ENCODE peak calls at places on chromosomes 6 and 20, in ten cellular contexts. One of them, this sample, is unnamed.

GRCh38 chr6:136669299-136669699 is 119.1 kb upstream of the MAP7 start:
- DNase-seq in H1: no peak
- DNase-seq in pancreas: no peak
- DNase-seq in left ventricle myocardium inferior: no peak
- DNase-seq in Calu3: peak; percentile 11
- DNase-seq in ovary: no peak
- DNase-seq in RWPE1: peak; percentile 64
- DNase-seq in heart left ventricle: no peak
- DNase-seq in choroid plexus epithelial cell: peak; percentile 98
- DNase-seq in endodermal cell: no peak
- DNase-seq in this sample: no peak

GRCh38 chr20:33657704-33658095 is 4.4 kb upstream of the C20orf144 start:
- DNase-seq in H1: no peak
- DNase-seq in pancreas: no peak
- DNase-seq in left ventricle myocardium inferior: peak; percentile 9
- DNase-seq in Calu3: no peak
- DNase-seq in ovary: peak; percentile 48
- DNase-seq in RWPE1: no peak
- DNase-seq in heart left ventricle: no peak
- DNase-seq in choroid plexus epithelial cell: no peak
- DNase-seq in endodermal cell: no peak
- DNase-seq in this sample: no peak

GRCh38 chr6:113920663-113921267 is 50.2 kb downstream of the HDAC2 start:
- DNase-seq in H1: no peak
- DNase-seq in pancreas: no peak
- DNase-seq in left ventricle myocardium inferior: no peak
- DNase-seq in Calu3: no peak
- DNase-seq in ovary: no peak
- DNase-seq in RWPE1: no peak
- DNase-seq in heart left ventricle: no peak
- DNase-seq in choroid plexus epithelial cell: no peak
- DNase-seq in endodermal cell: no peak
- DNase-seq in this sample: no peak

GRCh38 chr6:170040906-170041305 is 250.0 kb downstream of the DLL1 start:
- DNase-seq in H1: no peak
- DNase-seq in pancreas: no peak
- DNase-seq in left ventricle myocardium inferior: no peak
- DNase-seq in Calu3: no peak
- DNase-seq in ovary: peak; percentile 0
- DNase-seq in RWPE1: no peak
- DNase-seq in heart left ventricle: no peak
- DNase-seq in choroid plexus epithelial cell: no peak
- DNase-seq in endodermal cell: no peak
- DNase-seq in this sample: no peak

GRCh38 chr6:159180001-159180400 is 10.8 kb downstream of the FNDC1 start:
- DNase-seq in H1: no peak
- DNase-seq in pancreas: no peak
- DNase-seq in left ventricle myocardium inferior: no peak
- DNase-seq in Calu3: no peak
- DNase-seq in ovary: no peak
- DNase-seq in RWPE1: no peak
- DNase-seq in heart left ventricle: no peak
- DNase-seq in choroid plexus epithelial cell: no peak
- DNase-seq in endodermal cell: no peak
- DNase-seq in this sample: no peak

GRCh38 chr6:30743099-30744053 is 889 bp upstream of the FLOT1 start:
- DNase-seq in H1: no peak
- DNase-seq in pancreas: peak; percentile 60
- DNase-seq in left ventricle myocardium inferior: no peak
- DNase-seq in Calu3: no peak
- DNase-seq in ovary: no peak
- DNase-seq in RWPE1: no peak
- DNase-seq in heart left ventricle: peak; percentile 45
- DNase-seq in choroid plexus epithelial cell: peak; percentile 47
- DNase-seq in endodermal cell: no peak
- DNase-seq in this sample: no peak

GRCh38 chr6:45209762-45210161 is 118.4 kb upstream of the RUNX2 start:
- DNase-seq in H1: no peak
- DNase-seq in pancreas: no peak
- DNase-seq in left ventricle myocardium inferior: no peak
- DNase-seq in Calu3: no peak
- DNase-seq in ovary: no peak
- DNase-seq in RWPE1: no peak
- DNase-seq in heart left ventricle: no peak
- DNase-seq in choroid plexus epithelial cell: no peak
- DNase-seq in endodermal cell: no peak
- DNase-seq in this sample: no peak

GRCh38 chr20:57672164-57672563 is 37.7 kb downstream of the PMEPA1 start:
- DNase-seq in H1: no peak
- DNase-seq in pancreas: no peak
- DNase-seq in left ventricle myocardium inferior: peak; percentile 74
- DNase-seq in Calu3: no peak
- DNase-seq in ovary: peak; percentile 65
- DNase-seq in RWPE1: no peak
- DNase-seq in heart left ventricle: peak; percentile 76
- DNase-seq in choroid plexus epithelial cell: no peak
- DNase-seq in endodermal cell: no peak
- DNase-seq in this sample: no peak

GRCh38 chr6:16334671-16335070 is 96.3 kb downstream of the GMPR start:
- DNase-seq in H1: no peak
- DNase-seq in pancreas: no peak
- DNase-seq in left ventricle myocardium inferior: no peak
- DNase-seq in Calu3: no peak
- DNase-seq in ovary: peak; percentile 66
- DNase-seq in RWPE1: peak; percentile 86
- DNase-seq in heart left ventricle: peak; percentile 79
- DNase-seq in choroid plexus epithelial cell: peak; percentile 91
- DNase-seq in endodermal cell: peak; percentile 11
- DNase-seq in this sample: no peak

GRCh38 chr6:44237021-44237812 is 9.7 kb upstream of the HSP90AB1 start:
- DNase-seq in H1: no peak
- DNase-seq in pancreas: peak; percentile 96
- DNase-seq in left ventricle myocardium inferior: peak; percentile 89
- DNase-seq in Calu3: peak; percentile 99
- DNase-seq in ovary: peak; percentile 85
- DNase-seq in RWPE1: peak; percentile 97
- DNase-seq in heart left ventricle: peak; percentile 94
- DNase-seq in choroid plexus epithelial cell: peak; percentile 85
- DNase-seq in endodermal cell: peak; percentile 92
- DNase-seq in this sample: peak; percentile 95

GRCh38 chr6:41345901-41346300 is 10.5 kb downstream of the NCR2 start:
- DNase-seq in H1: no peak
- DNase-seq in pancreas: no peak
- DNase-seq in left ventricle myocardium inferior: no peak
- DNase-seq in Calu3: no peak
- DNase-seq in ovary: no peak
- DNase-seq in RWPE1: no peak
- DNase-seq in heart left ventricle: no peak
- DNase-seq in choroid plexus epithelial cell: no peak
- DNase-seq in endodermal cell: no peak
- DNase-seq in this sample: peak; percentile 64

GRCh38 chr20:37976862-37977261 is 56.4 kb downstream of the TTI1 start:
- DNase-seq in H1: no peak
- DNase-seq in pancreas: no peak
- DNase-seq in left ventricle myocardium inferior: no peak
- DNase-seq in Calu3: no peak
- DNase-seq in ovary: no peak
- DNase-seq in RWPE1: no peak
- DNase-seq in heart left ventricle: no peak
- DNase-seq in choroid plexus epithelial cell: no peak
- DNase-seq in endodermal cell: no peak
- DNase-seq in this sample: no peak

GRCh38 chr20:32839227-32839981 is 19.3 kb upstream of the EFCAB8 start:
- DNase-seq in H1: no peak
- DNase-seq in pancreas: no peak
- DNase-seq in left ventricle myocardium inferior: no peak
- DNase-seq in Calu3: no peak
- DNase-seq in ovary: no peak
- DNase-seq in RWPE1: no peak
- DNase-seq in heart left ventricle: no peak
- DNase-seq in choroid plexus epithelial cell: no peak
- DNase-seq in endodermal cell: no peak
- DNase-seq in this sample: no peak

GRCh38 chr6:3314176-3314575 is 55.4 kb downstream of the PSMG4 start:
- DNase-seq in H1: no peak
- DNase-seq in pancreas: no peak
- DNase-seq in left ventricle myocardium inferior: no peak
- DNase-seq in Calu3: no peak
- DNase-seq in ovary: no peak
- DNase-seq in RWPE1: no peak
- DNase-seq in heart left ventricle: no peak
- DNase-seq in choroid plexus epithelial cell: no peak
- DNase-seq in endodermal cell: peak; percentile 35
- DNase-seq in this sample: no peak

DNA sequence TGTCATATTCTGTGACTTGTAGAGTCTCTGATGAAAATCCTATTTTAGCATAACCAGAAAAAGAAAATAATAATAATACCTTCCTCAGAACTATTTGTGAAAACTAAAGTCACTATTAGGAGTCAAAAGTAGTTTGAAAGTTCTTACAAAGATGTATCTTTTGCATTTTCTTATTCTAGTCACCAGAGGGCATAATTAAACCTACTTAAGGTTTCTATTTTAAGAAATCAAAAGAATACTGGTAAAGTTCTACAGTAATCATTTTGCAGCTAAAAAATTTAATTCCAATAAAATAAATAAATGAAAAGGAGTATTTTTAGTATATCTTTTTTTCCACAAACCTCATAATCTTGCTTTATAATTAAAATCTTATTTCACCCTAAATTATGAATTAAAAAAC is 28.0 kb upstream of the MCM9 start:
- DNase-seq in H1: no peak
- DNase-seq in pancreas: no peak
- DNase-seq in left ventricle myocardium inferior: no peak
- DNase-seq in Calu3: no peak
- DNase-seq in ovary: no peak
- DNase-seq in RWPE1: no peak
- DNase-seq in heart left ventricle: no peak
- DNase-seq in choroid plexus epithelial cell: peak; percentile 45
- DNase-seq in endodermal cell: no peak
- DNase-seq in this sample: no peak
- TF ChIP-seq CTCF in H1: no peak
- TF ChIP-seq CTCF in pancreas: no peak
- TF ChIP-seq CTCF in left ventricle myocardium inferior: peak; percentile 49
- TF ChIP-seq CTCF in Calu3: no peak
- TF ChIP-seq CTCF in ovary: no peak
- TF ChIP-seq CTCF in RWPE1: peak; percentile 48
- TF ChIP-seq CTCF in heart left ventricle: peak; percentile 39
- TF ChIP-seq CTCF in choroid plexus epithelial cell: peak; percentile 45
- TF ChIP-seq CTCF in endodermal cell: peak; percentile 43
- TF ChIP-seq CTCF in this sample: peak; percentile 51

DNA sequence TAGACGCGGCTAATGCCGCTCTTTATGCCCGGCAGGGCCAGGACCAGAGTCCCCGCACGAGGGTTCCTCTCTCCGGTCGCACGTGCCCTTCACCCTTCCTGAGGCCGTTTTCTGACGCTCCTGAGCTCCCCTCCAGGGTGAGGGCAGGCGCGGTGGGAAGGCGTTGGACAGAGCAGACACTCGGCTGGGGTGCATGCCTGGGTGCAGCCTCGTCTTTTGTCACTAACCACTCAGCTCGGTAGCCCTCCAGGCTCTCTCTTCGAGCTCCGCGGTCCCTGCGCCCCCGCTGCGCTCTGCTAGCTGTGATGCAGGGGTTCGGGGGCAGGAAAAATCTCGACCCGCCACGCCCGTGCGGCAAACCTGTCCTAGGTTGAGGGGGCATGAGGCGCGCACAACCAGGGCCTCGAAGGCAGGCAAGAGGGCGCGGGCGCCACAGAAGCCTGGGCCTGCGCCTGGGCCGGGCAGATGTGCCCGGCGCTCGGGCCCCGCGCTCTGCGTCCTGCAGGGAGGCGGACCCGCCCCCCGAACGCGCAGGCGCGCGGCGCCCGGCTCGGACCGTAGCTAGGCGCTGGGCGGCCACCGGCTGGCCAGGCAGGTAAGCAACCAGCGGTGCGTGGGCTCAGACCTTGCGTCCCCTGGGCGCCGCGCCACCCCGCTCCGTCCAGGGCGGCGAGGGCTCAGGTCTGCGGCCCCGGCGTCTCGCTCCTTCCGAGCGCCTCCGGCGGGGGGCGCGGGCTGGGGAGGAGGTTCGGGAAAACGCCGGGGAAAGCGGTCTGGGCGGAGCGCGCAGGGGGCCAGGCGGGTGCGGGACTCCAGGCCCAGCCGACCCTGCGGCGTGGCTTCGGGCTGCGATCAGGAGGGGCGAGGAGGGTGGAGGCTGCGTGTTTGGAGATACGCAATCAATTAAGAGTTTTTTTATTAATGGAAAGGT is at the start of gene L3MBTL1:
- DNase-seq in H1: no peak
- DNase-seq in pancreas: peak; percentile 70
- DNase-seq in left ventricle myocardium inferior: peak; percentile 50
- DNase-seq in Calu3: peak; percentile 89
- DNase-seq in ovary: peak; percentile 57
- DNase-seq in RWPE1: peak; percentile 90
- DNase-seq in heart left ventricle: peak; percentile 57
- DNase-seq in choroid plexus epithelial cell: peak; percentile 42
- DNase-seq in endodermal cell: peak; percentile 90
- DNase-seq in this sample: no peak
- TF ChIP-seq CTCF in H1: no peak
- TF ChIP-seq CTCF in pancreas: no peak
- TF ChIP-seq CTCF in left ventricle myocardium inferior: no peak
- TF ChIP-seq CTCF in Calu3: no peak
- TF ChIP-seq CTCF in ovary: no peak
- TF ChIP-seq CTCF in RWPE1: peak; percentile 31
- TF ChIP-seq CTCF in heart left ventricle: no peak
- TF ChIP-seq CTCF in choroid plexus epithelial cell: no peak
- TF ChIP-seq CTCF in endodermal cell: no peak
- TF ChIP-seq CTCF in this sample: no peak

DNA sequence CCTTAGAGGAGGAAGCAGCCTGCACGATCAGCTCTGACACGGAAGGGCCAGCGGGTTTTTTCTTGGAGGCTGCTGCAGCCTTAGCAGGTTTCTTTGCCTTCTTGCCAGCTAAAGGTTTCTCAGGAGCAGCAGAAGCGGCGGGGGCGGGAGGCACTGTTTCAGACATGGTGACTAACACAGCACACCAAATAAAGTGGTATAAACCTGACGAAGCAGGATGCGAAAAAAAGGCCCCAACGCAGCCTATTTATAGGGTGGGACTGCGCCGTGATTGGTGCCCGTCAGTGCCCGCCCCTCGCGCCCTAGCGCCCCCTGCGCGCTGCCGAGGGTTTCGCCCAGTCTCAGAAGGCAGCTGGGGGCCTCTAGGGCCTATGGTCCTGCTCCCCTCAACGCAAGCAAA is 55.0 kb downstream of the TRIM38 start:
- DNase-seq in H1: no peak
- DNase-seq in pancreas: no peak
- DNase-seq in left ventricle myocardium inferior: peak; percentile 67
- DNase-seq in Calu3: peak; percentile 80
- DNase-seq in ovary: peak; percentile 90
- DNase-seq in RWPE1: peak; percentile 81
- DNase-seq in heart left ventricle: peak; percentile 79
- DNase-seq in choroid plexus epithelial cell: peak; percentile 95
- DNase-seq in endodermal cell: peak; percentile 77
- DNase-seq in this sample: no peak
- TF ChIP-seq CTCF in H1: peak; percentile 58
- TF ChIP-seq CTCF in pancreas: no peak
- TF ChIP-seq CTCF in left ventricle myocardium inferior: peak; percentile 55
- TF ChIP-seq CTCF in Calu3: peak; percentile 23
- TF ChIP-seq CTCF in ovary: peak; percentile 38
- TF ChIP-seq CTCF in RWPE1: peak; percentile 56
- TF ChIP-seq CTCF in heart left ventricle: no peak
- TF ChIP-seq CTCF in choroid plexus epithelial cell: peak; percentile 73
- TF ChIP-seq CTCF in endodermal cell: peak; percentile 50
- TF ChIP-seq CTCF in this sample: peak; percentile 20

GRCh38 chr6:138752017-138752416 is 21.6 kb upstream of the CCDC28A start:
- DNase-seq in H1: no peak
- DNase-seq in pancreas: no peak
- DNase-seq in left ventricle myocardium inferior: no peak
- DNase-seq in Calu3: no peak
- DNase-seq in ovary: no peak
- DNase-seq in RWPE1: no peak
- DNase-seq in heart left ventricle: no peak
- DNase-seq in choroid plexus epithelial cell: no peak
- DNase-seq in endodermal cell: peak; percentile 59
- DNase-seq in this sample: no peak
- TF ChIP-seq CTCF in H1: peak; percentile 69
- TF ChIP-seq CTCF in pancreas: no peak
- TF ChIP-seq CTCF in left ventricle myocardium inferior: no peak
- TF ChIP-seq CTCF in Calu3: no peak
- TF ChIP-seq CTCF in ovary: no peak
- TF ChIP-seq CTCF in RWPE1: no peak
- TF ChIP-seq CTCF in heart left ventricle: no peak
- TF ChIP-seq CTCF in choroid plexus epithelial cell: no peak
- TF ChIP-seq CTCF in endodermal cell: peak; percentile 76
- TF ChIP-seq CTCF in this sample: peak; percentile 33

This sample was measured in osteocyte.